ENCODE peak calls at places on chromosomes 13 and 19, in nine cellular contexts. W is astrocyte of the cerebellum, S is GM03348, I is glutamatergic neuron, T is WTC11, U is T1000, B is astrocyte, A is thoracic aorta, F is EL. R is an unnamed sample.

GRCh38 chr13:103640617-103641016 is 574.4 kb upstream of the SLC10A2 start:
- DNase-seq in W (no peak), S (no peak), I (no peak), T (no peak), U (no peak), B (no peak), A (no peak), F (no peak), R (peak)

GRCh38 chr19:31693131-31693700 is 344.0 kb upstream of the TSHZ3 start:
- DNase-seq in W (no peak), S (no peak), I (no peak), T (peak), U (no peak), B (no peak), A (no peak), F (no peak), R (no peak)

GRCh38 chr13:94433055-94433947 is 46.2 kb downstream of the DCT start:
- DNase-seq in W (no peak), S (no peak), I (no peak), T (peak), U (no peak), B (no peak), A (no peak), F (no peak), R (no peak)

GRCh38 chr13:40168425-40169155 is 497.9 kb downstream of the FOXO1 start:
- DNase-seq in W (no peak), S (no peak), I (no peak), T (no peak), U (no peak), B (no peak), A (no peak), F (no peak), R (no peak)

GRCh38 chr13:52061587-52061986 is 37.1 kb downstream of the UTP14C start:
- DNase-seq in W (no peak), S (peak), I (no peak), T (no peak), U (no peak), B (peak), A (no peak), F (no peak), R (no peak)

GRCh38 chr13:99892189-99892588 is 79.4 kb downstream of the ZIC5 start:
- DNase-seq in W (no peak), S (no peak), I (no peak), T (peak), U (no peak), B (no peak), A (no peak), F (no peak), R (no peak)

GRCh38 chr13:46553886-46554855 is 1.2 kb downstream of the LRCH1 start:
- DNase-seq in W (peak), S (peak), I (peak), T (peak), U (no peak), B (peak), A (peak), F (peak), R (peak)

GRCh38 chr13:77460195-77460594 is 75.3 kb upstream of the SCEL start:
- DNase-seq in W (no peak), S (no peak), I (no peak), T (no peak), U (no peak), B (no peak), A (no peak), F (no peak), R (no peak)

GRCh38 chr19:41934849-41935374 is 6.7 kb upstream of the ERFL start:
- DNase-seq in W (peak), S (peak), I (peak), T (peak), U (peak), B (no peak), A (no peak), F (peak), R (peak)

GRCh38 chr13:21670006-21670882 is 629 bp upstream of the FGF9 start:
- DNase-seq in W (no peak), S (peak), I (peak), T (peak), U (peak), B (peak), A (no peak), F (peak), R (peak)

GRCh38 chr19:51354742-51355148 is 11.4 kb downstream of the ETFB start:
- DNase-seq in W (no peak), S (no peak), I (peak), T (peak), U (no peak), B (peak), A (no peak), F (no peak), R (no peak)